ENCODE peak calls at places on chromosomes 3 and 15, in six cellular contexts. V is neuronal stem cell, H is H9, U is H1, Q is IMR-90, O is trophoblast cell. J is an unnamed sample.

GRCh38 chr15:72919936-72920455 is 132.3 kb upstream of the NEO1 start:
- DNase-seq in V (no peak), H (no peak), U (no peak), Q (no peak), O (no peak), J (no peak)

GRCh38 chr3:31100519-31100918 is 206.1 kb upstream of the GADL1 start:
- DNase-seq in V (no peak), H (no peak), U (no peak), Q (no peak), O (no peak), J (no peak)

GRCh38 chr3:31565288-31565687 is 32.6 kb downstream of the STT3B start:
- DNase-seq in V (no peak), H (no peak), U (no peak), Q (no peak), O (no peak), J (no peak)

GRCh38 chr3:31971607-31972006 is 9.5 kb downstream of the OSBPL10 start:
- DNase-seq in V (no peak), H (no peak), U (no peak), Q (no peak), O (no peak), J (no peak)

GRCh38 chr3:26621891-26622633 is 510 bp upstream of the LRRC3B start:
- DNase-seq in V (no peak), H (no peak), U (no peak), Q (no peak), O (no peak), J (no peak)

GRCh38 chr3:186788482-186789370 is 5.3 kb downstream of the EIF4A2 start:
- DNase-seq in V (no peak), H (no peak), U (no peak), Q (no peak), O (no peak), J (no peak)

GRCh38 chr3:185744997-185745843 is 79.6 kb downstream of the IGF2BP2 start:
- DNase-seq in V (no peak), H (no peak), U (no peak), Q (peak), O (peak), J (peak)

GRCh38 chr3:127073931-127074820 is 91.3 kb downstream of the PLXNA1 start:
- DNase-seq in V (no peak), H (no peak), U (no peak), Q (no peak), O (peak), J (no peak)

GRCh38 chr3:43768594-43768993 is 77.9 kb downstream of the ABHD5 start:
- DNase-seq in V (no peak), H (no peak), U (no peak), Q (peak), O (no peak), J (no peak)

GRCh38 chr3:13524979-13525669 is 23.8 kb upstream of the FBLN2 start:
- DNase-seq in V (no peak), H (no peak), U (no peak), Q (peak), O (peak), J (no peak)

GRCh38 chr3:160851629-160852210 is 95.7 kb downstream of the PPM1L start:
- DNase-seq in V (no peak), H (no peak), U (no peak), Q (no peak), O (no peak), J (no peak)

GRCh38 chr15:76875911-76876310 is 29.2 kb downstream of the SCAPER start:
- DNase-seq in V (no peak), H (no peak), U (no peak), Q (no peak), O (no peak), J (no peak)

GRCh38 chr3:172194702-172195392 is 155.5 kb downstream of the FNDC3B start:
- DNase-seq in V (peak), H (no peak), U (no peak), Q (no peak), O (no peak), J (peak)

GRCh38 chr15:67187351-67187854 is 67.1 kb downstream of the AAGAB start:
- DNase-seq in V (no peak), H (no peak), U (no peak), Q (no peak), O (no peak), J (no peak)

GRCh38 chr3:64837126-64837738 is 149.4 kb upstream of the ADAMTS9 start:
- DNase-seq in V (no peak), H (no peak), U (no peak), Q (no peak), O (no peak), J (no peak)

GRCh38 chr3:20698896-20699295 is 512.9 kb upstream of the SGO1 start:
- DNase-seq in V (no peak), H (no peak), U (no peak), Q (no peak), O (no peak), J (no peak)

GRCh38 chr15:28915935-28916334 is 30.2 kb downstream of the APBA2 start:
- DNase-seq in V (no peak), H (no peak), U (no peak), Q (no peak), O (no peak), J (no peak)

GRCh38 chr3:23161308-23161707 is 41.8 kb upstream of the UBE2E2 start:
- DNase-seq in V (no peak), H (no peak), U (no peak), Q (no peak), O (no peak), J (no peak)

GRCh38 chr15:60520825-60521368 is 42.0 kb upstream of the ICE2 start:
- DNase-seq in V (peak), H (peak), U (peak), Q (peak), O (peak), J (peak)

GRCh38 chr3:133377396-133377795 is 22.5 kb upstream of the BFSP2 start:
- DNase-seq in V (no peak), H (no peak), U (no peak), Q (peak), O (no peak), J (peak)

GRCh38 chr3:134892317-134892716 is 97.3 kb downstream of the EPHB1 start:
- DNase-seq in V (no peak), H (no peak), U (no peak), Q (no peak), O (no peak), J (no peak)

GRCh38 chr15:91491131-91491950 is 362.2 kb upstream of the SLCO3A1 start:
- DNase-seq in V (no peak), H (no peak), U (no peak), Q (peak), O (no peak), J (no peak)

GRCh38 chr15:62208367-62208766 is 43.3 kb upstream of the C2CD4B start:
- DNase-seq in V (no peak), H (no peak), U (no peak), Q (no peak), O (no peak), J (no peak)

GRCh38 chr3:85903434-85903833 is 944.6 kb downstream of the CADM2 start:
- DNase-seq in V (no peak), H (no peak), U (no peak), Q (no peak), O (no peak), J (no peak)

GRCh38 chr3:86147119-86147518 is 843.8 kb downstream of the VGLL3 start:
- DNase-seq in V (no peak), H (peak), U (no peak), Q (no peak), O (no peak), J (no peak)

GRCh38 chr3:113573728-113574127 is 41.4 kb downstream of the SIDT1 start:
- DNase-seq in V (no peak), H (no peak), U (no peak), Q (no peak), O (no peak), J (no peak)

GRCh38 chr3:135865085-135865484 is 100.4 kb upstream of the PPP2R3A start:
- DNase-seq in V (no peak), H (no peak), U (no peak), Q (peak), O (no peak), J (no peak)

GRCh38 chr3:17672506-17672905 is 69.9 kb downstream of the TBC1D5 start:
- DNase-seq in V (no peak), H (no peak), U (no peak), Q (no peak), O (no peak), J (no peak)

GRCh38 chr3:169041677-169042171 is 621.8 kb downstream of the MECOM start:
- DNase-seq in V (no peak), H (no peak), U (no peak), Q (peak), O (no peak), J (peak)

GRCh38 chr15:71337197-71337845 is 222.1 kb downstream of the THSD4 start:
- DNase-seq in V (no peak), H (peak), U (no peak), Q (no peak), O (peak), J (peak)

GRCh38 chr3:9386060-9386459 is 11.4 kb upstream of the SETD5 start:
- DNase-seq in V (no peak), H (no peak), U (no peak), Q (no peak), O (no peak), J (no peak)

GRCh38 chr3:56826831-56827722 is 25.3 kb upstream of the ARHGEF3 start:
- DNase-seq in V (no peak), H (no peak), U (no peak), Q (peak), O (no peak), J (peak)

GRCh38 chr3:46750555-46751038 is 32.9 kb upstream of the PRSS50 start:
- DNase-seq in V (no peak), H (no peak), U (no peak), Q (no peak), O (no peak), J (no peak)

GRCh38 chr3:66761093-66761780 is 236.9 kb upstream of the KBTBD8 start:
- DNase-seq in V (no peak), H (no peak), U (no peak), Q (peak), O (no peak), J (no peak)

GRCh38 chr3:194808709-194809108 is 123.0 kb downstream of the FAM43A start:
- DNase-seq in V (no peak), H (no peak), U (no peak), Q (peak), O (no peak), J (peak)

GRCh38 chr15:75098371-75098770 is 75.0 kb downstream of the PPCDC start:
- DNase-seq in V (no peak), H (no peak), U (no peak), Q (no peak), O (no peak), J (no peak)

GRCh38 chr3:50616770-50617095 is 218 bp upstream of the MAPKAPK3 start:
- DNase-seq in V (peak), H (peak), U (peak), Q (peak), O (peak), J (peak)

GRCh38 chr3:50616003-50616769 is 765 bp upstream of the MAPKAPK3 start:
- DNase-seq in V (peak), H (peak), U (peak), Q (peak), O (peak), J (peak)

GRCh38 chr3:50617911-50618481 is 1.0 kb downstream of the MAPKAPK3 start:
- DNase-seq in V (no peak), H (no peak), U (no peak), Q (no peak), O (no peak), J (no peak)

GRCh38 chr3:50615190-50615589 is 1.8 kb upstream of the MAPKAPK3 start:
- DNase-seq in V (no peak), H (no peak), U (no peak), Q (no peak), O (no peak), J (no peak)

DNA sequence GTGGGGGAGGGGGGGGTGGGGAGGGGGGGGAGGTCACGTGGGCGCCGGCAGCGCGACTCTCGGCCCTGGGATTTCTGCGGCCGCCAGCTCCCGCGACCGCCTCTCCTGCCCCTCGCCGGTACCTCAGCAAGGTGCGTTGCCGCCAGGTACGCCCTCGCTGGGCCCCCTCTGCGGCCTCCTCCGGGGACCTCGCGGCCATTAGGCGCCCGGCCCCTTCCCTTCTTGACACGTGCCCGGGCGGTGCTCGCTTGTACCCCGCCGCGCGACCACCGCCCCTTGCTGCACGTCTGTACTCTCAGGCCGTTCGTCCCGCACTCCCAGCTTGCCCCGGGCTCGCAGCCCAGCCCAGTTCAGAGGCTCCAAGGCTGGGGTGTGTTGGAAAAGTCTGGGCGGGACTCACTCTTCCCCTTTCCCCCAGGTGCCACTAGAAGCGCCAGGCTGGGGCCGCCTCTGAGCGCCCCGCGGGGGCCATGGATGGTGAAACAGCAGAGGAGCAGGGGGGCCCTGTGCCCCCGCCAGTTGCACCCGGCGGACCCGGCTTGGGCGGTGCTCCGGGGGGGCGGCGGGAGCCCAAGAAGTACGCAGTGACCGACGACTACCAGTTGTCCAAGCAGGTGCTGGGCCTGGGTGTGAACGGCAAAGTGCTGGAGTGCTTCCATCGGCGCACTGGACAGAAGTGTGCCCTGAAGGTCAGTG is at the start of gene MAPKAPK3:
- DNase-seq in V (no peak), H (no peak), U (no peak), Q (no peak), O (no peak), J (no peak)
- H3K4ac ChIP-seq in V (no peak), H (no peak), U (peak), Q (peak), O (peak), J (peak)

GRCh38 chr15:97966924-97967620 is 6.6 kb downstream of the ARRDC4 start:
- DNase-seq in V (no peak), H (no peak), U (no peak), Q (no peak), O (no peak), J (no peak)

GRCh38 chr15:97962263-97962662 is 1.8 kb downstream of the ARRDC4 start:
- DNase-seq in V (no peak), H (no peak), U (no peak), Q (no peak), O (no peak), J (no peak)

GRCh38 chr15:97961067-97961954 is 808 bp downstream of the ARRDC4 start:
- DNase-seq in V (peak), H (peak), U (peak), Q (peak), O (no peak), J (peak)

GRCh38 chr15:97960364-97961066 is at the start of gene ARRDC4:
- DNase-seq in V (peak), H (peak), U (peak), Q (peak), O (peak), J (peak)

GRCh38 chr15:97963779-97964178 is 3.3 kb downstream of the ARRDC4 start:
- DNase-seq in V (no peak), H (no peak), U (no peak), Q (no peak), O (no peak), J (no peak)
- H4K91ac ChIP-seq in V (no peak), H (no peak), U (no peak), Q (no peak), O (no peak), J (peak)

DNA sequence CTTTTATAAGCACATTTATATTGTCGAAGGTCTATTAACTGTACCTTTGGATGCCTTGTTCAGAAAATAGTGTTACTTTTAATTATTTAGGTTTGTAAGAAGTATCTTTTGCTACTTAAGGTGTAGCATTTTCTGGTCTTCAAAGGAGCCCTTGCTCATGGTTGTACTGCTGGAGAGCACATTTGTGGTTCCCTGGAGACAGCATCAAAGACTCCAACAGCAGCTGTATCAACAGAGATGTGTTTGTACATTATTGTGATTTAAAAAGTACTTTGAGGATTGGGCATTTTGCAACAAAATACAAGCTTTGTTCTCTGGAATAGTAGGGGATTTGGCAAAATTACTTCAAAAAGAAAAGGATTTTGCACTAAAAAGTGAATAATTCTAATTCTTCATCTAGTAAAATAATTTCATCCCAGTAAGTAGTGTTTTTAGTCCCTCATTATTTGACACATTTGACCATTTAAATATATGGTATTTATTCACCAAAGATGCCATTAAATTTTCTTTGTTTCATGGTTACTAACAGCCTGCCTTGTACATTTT is 16.5 kb downstream of the TBC1D23 start:
- DNase-seq in V (no peak), H (no peak), U (no peak), Q (peak), O (no peak), J (no peak)
- H3K4ac ChIP-seq in V (no peak), H (no peak), U (no peak), Q (no peak), O (no peak), J (no peak)

DNA sequence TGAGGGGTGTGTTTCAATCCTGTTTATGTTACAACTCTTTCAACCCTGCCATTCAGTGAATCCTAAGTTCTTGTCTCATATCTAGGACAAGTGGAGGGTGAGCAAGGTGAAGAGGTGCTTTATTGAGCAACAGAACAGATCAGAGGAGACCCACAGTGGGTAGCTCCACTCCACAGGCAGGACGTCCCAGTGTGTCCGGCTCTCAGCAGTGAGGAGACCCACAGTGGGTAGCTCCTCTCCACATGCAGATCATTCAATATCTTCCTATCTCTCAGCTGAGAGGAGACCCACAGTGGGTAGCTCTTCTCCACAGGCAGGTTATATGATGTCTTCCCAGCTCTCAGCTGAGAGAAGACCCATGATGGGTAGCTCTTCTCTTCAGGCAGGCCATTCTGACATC is 556.7 kb downstream of the SI start:
- DNase-seq in V (no peak), H (no peak), U (no peak), Q (no peak), O (no peak), J (no peak)
- H4K91ac ChIP-seq in V (no peak), H (no peak), U (no peak), Q (no peak), O (no peak), J (no peak)

DNA sequence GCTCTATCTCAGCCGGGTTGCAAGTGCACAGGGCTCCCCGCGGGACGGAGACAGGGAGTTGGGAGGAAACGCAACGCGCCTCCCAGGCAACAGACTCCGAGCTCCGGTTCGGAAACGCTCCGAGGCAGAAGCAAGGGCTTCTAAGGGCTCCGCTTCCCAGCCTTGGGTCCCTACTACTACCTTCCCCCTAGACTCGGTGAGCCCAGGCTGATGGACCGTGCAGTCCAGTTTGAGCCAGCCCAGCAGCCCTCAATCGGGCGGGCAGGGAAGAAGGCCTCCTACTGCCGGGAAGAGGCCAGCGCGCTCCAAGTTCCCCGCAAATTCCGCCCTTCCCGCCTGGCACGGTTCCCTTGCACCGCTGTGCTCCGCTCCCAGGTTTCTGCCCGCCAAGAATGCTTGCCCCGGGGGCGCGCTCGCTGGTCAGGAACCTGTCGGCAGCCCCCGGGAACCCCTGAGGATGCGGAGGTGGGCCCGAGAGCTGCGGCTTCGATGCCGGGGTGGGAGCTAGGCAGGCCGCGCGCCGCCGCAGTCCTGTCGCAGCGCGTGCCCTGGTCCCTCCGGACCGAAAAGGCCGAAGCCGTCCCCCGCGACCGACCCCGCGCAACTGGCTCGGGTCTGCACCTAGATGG is 728 bp downstream of the TRANK1 start:
- DNase-seq in V (peak), H (peak), U (no peak), Q (peak), O (peak), J (peak)
- H3K4ac ChIP-seq in V (peak), H (no peak), U (peak), Q (peak), O (no peak), J (peak)

GRCh38 chr15:79296583-79296982 is 14.1 kb downstream of the ANKRD34C start:
- DNase-seq in V (no peak), H (no peak), U (no peak), Q (no peak), O (no peak), J (no peak)

GRCh38 chr15:79294075-79294474 is 11.6 kb downstream of the ANKRD34C start:
- DNase-seq in V (no peak), H (no peak), U (no peak), Q (no peak), O (no peak), J (no peak)

GRCh38 chr15:79292011-79292410 is 9.5 kb downstream of the ANKRD34C start:
- DNase-seq in V (no peak), H (no peak), U (no peak), Q (no peak), O (no peak), J (no peak)

GRCh38 chr15:79290642-79291275 is 8.2 kb downstream of the ANKRD34C start:
- DNase-seq in V (no peak), H (no peak), U (no peak), Q (no peak), O (no peak), J (no peak)
- H4K91ac ChIP-seq in V (no peak), H (no peak), U (no peak), Q (no peak), O (no peak), J (no peak)

DNA sequence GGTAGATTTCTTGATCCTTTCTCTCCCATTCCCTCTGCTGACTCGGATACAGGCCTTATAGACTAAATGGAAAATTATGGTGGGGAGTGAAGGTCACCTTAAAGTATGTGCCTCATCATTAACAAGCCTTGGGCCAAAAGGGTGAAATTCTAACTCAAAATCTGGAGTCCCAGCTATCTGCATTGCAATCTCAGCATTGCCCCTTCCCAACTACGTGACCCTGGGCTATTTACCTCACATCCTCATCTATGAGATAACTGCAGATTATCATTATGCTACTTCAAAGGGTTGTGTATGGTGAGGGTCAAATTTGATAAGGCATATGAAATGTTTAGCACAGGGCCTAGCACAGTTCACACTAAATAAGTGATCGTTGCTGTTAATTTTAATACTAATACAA is 147.7 kb downstream of the WNT5A start:
- DNase-seq in V (no peak), H (no peak), U (no peak), Q (no peak), O (no peak), J (no peak)
- H3K4ac ChIP-seq in V (no peak), H (no peak), U (no peak), Q (no peak), O (no peak), J (no peak)

GRCh38 chr15:100734606-100735005 is 132.2 kb downstream of the ASB7 start:
- DNase-seq in V (no peak), H (no peak), U (no peak), Q (no peak), O (no peak), J (no peak)
- H4K91ac ChIP-seq in V (no peak), H (no peak), U (no peak), Q (no peak), O (no peak), J (no peak)